ENCODE peak calls at places on chromosomes 7 and 10, in four cellular contexts. One of them, this sample, is unnamed.

GRCh38 chr7:55549457-55549856 is 22.8 kb downstream of the VOPP1 start:
- DNase-seq in AG09309: no peak
- DNase-seq in Panc1: no peak
- DNase-seq in Jurkat, Clone E6-1: no peak
- DNase-seq in this sample: no peak

GRCh38 chr7:87599336-87599735 is 1.3 kb downstream of the ABCB1 start:
- DNase-seq in Panc1: no peak
- DNase-seq in Jurkat, Clone E6-1: peak
- DNase-seq in AG09309: no peak
- DNase-seq in this sample: no peak

GRCh38 chr10:69403519-69403918 is 13.2 kb downstream of the TACR2 start:
- DNase-seq in AG09309: peak
- DNase-seq in Jurkat, Clone E6-1: no peak
- DNase-seq in Panc1: no peak
- DNase-seq in this sample: no peak

GRCh38 chr7:5343893-5344292 is 61.1 kb downstream of the SLC29A4 start:
- DNase-seq in AG09309: no peak
- DNase-seq in Jurkat, Clone E6-1: no peak
- DNase-seq in Panc1: no peak
- DNase-seq in this sample: no peak

GRCh38 chr10:14074062-14074884 is 256.5 kb downstream of the FRMD4A start:
- DNase-seq in Jurkat, Clone E6-1: no peak
- DNase-seq in AG09309: peak
- DNase-seq in Panc1: peak
- DNase-seq in this sample: no peak

GRCh38 chr7:143240323-143241168 is 18.7 kb downstream of the TAS2R40 start:
- DNase-seq in Panc1: no peak
- DNase-seq in Jurkat, Clone E6-1: peak
- DNase-seq in AG09309: peak
- DNase-seq in this sample: peak

GRCh38 chr7:116591202-116592040 is 66.6 kb downstream of the CAV1 start:
- DNase-seq in Jurkat, Clone E6-1: no peak
- DNase-seq in Panc1: peak
- DNase-seq in AG09309: no peak
- DNase-seq in this sample: no peak

GRCh38 chr7:143286522-143286890 is 1.6 kb upstream of the CASP2 start:
- DNase-seq in AG09309: no peak
- DNase-seq in Panc1: no peak
- DNase-seq in Jurkat, Clone E6-1: no peak
- DNase-seq in this sample: no peak

GRCh38 chr10:113454341-113455061 is 98.4 kb upstream of the HABP2 start:
- DNase-seq in Jurkat, Clone E6-1: peak
- DNase-seq in AG09309: no peak
- DNase-seq in Panc1: no peak
- DNase-seq in this sample: no peak

GRCh38 chr7:48259463-48260280 is 88.4 kb downstream of the ABCA13 start:
- DNase-seq in AG09309: no peak
- DNase-seq in Jurkat, Clone E6-1: no peak
- DNase-seq in Panc1: no peak
- DNase-seq in this sample: peak

GRCh38 chr7:102288285-102288930 is 1.7 kb downstream of the SH2B2 start:
- DNase-seq in Panc1: no peak
- DNase-seq in Jurkat, Clone E6-1: no peak
- DNase-seq in AG09309: no peak
- DNase-seq in this sample: no peak

GRCh38 chr10:124465777-124466488 is 4.3 kb downstream of the LHPP start:
- DNase-seq in Panc1: no peak
- DNase-seq in Jurkat, Clone E6-1: no peak
- DNase-seq in AG09309: no peak
- DNase-seq in this sample: no peak

GRCh38 chr10:87038786-87039185 is 18.7 kb downstream of the FAM25A start:
- DNase-seq in Jurkat, Clone E6-1: no peak
- DNase-seq in Panc1: no peak
- DNase-seq in AG09309: no peak
- DNase-seq in this sample: no peak

GRCh38 chr7:41275255-41275654 is 427.6 kb downstream of the INHBA start:
- DNase-seq in Panc1: no peak
- DNase-seq in AG09309: no peak
- DNase-seq in Jurkat, Clone E6-1: no peak
- DNase-seq in this sample: no peak

GRCh38 chr7:85094046-85094720 is 92.7 kb downstream of the SEMA3D start:
- DNase-seq in Jurkat, Clone E6-1: no peak
- DNase-seq in Panc1: no peak
- DNase-seq in AG09309: no peak
- DNase-seq in this sample: no peak

GRCh38 chr10:91843083-91843482 is 44.9 kb downstream of the TNKS2 start:
- DNase-seq in Panc1: no peak
- DNase-seq in Jurkat, Clone E6-1: no peak
- DNase-seq in AG09309: no peak
- DNase-seq in this sample: no peak

GRCh38 chr10:92419740-92420553 is 129.0 kb downstream of the MARCHF5 start:
- DNase-seq in Panc1: no peak
- DNase-seq in AG09309: no peak
- DNase-seq in Jurkat, Clone E6-1: no peak
- DNase-seq in this sample: no peak

GRCh38 chr10:120946497-120946896 is 95.3 kb downstream of the WDR11 start:
- DNase-seq in AG09309: no peak
- DNase-seq in Panc1: no peak
- DNase-seq in Jurkat, Clone E6-1: no peak
- DNase-seq in this sample: no peak

GRCh38 chr10:110052911-110053310 is 45.1 kb downstream of the ADD3 start:
- DNase-seq in Jurkat, Clone E6-1: no peak
- DNase-seq in Panc1: no peak
- DNase-seq in AG09309: no peak
- DNase-seq in this sample: no peak

GRCh38 chr10:75399461-75400162 is 2.0 kb downstream of the ZNF503 start:
- DNase-seq in AG09309: peak
- DNase-seq in Panc1: no peak
- DNase-seq in Jurkat, Clone E6-1: no peak
- DNase-seq in this sample: no peak

GRCh38 chr7:87398441-87398840 is 53.0 kb downstream of the CROT start:
- DNase-seq in Panc1: no peak
- DNase-seq in Jurkat, Clone E6-1: no peak
- DNase-seq in AG09309: no peak
- DNase-seq in this sample: no peak

GRCh38 chr10:125217986-125218675 is 57.8 kb upstream of the CTBP2 start:
- DNase-seq in Jurkat, Clone E6-1: no peak
- DNase-seq in Panc1: no peak
- DNase-seq in AG09309: peak
- DNase-seq in this sample: no peak

GRCh38 chr10:74855027-74855426 is 28.6 kb downstream of the KAT6B start:
- DNase-seq in Panc1: no peak
- DNase-seq in AG09309: no peak
- DNase-seq in Jurkat, Clone E6-1: no peak
- DNase-seq in this sample: no peak

GRCh38 chr10:76428541-76429330 is 997.3 kb downstream of the LRMDA start:
- DNase-seq in Jurkat, Clone E6-1: no peak
- DNase-seq in AG09309: peak
- DNase-seq in Panc1: no peak
- DNase-seq in this sample: no peak

GRCh38 chr7:90717286-90718060 is 121.4 kb downstream of the CDK14 start:
- DNase-seq in Panc1: no peak
- DNase-seq in AG09309: no peak
- DNase-seq in Jurkat, Clone E6-1: no peak
- DNase-seq in this sample: no peak

GRCh38 chr7:5234852-5235831 is 45.1 kb downstream of the WIPI2 start:
- DNase-seq in AG09309: peak
- DNase-seq in Jurkat, Clone E6-1: no peak
- DNase-seq in Panc1: no peak
- DNase-seq in this sample: no peak

DNA sequence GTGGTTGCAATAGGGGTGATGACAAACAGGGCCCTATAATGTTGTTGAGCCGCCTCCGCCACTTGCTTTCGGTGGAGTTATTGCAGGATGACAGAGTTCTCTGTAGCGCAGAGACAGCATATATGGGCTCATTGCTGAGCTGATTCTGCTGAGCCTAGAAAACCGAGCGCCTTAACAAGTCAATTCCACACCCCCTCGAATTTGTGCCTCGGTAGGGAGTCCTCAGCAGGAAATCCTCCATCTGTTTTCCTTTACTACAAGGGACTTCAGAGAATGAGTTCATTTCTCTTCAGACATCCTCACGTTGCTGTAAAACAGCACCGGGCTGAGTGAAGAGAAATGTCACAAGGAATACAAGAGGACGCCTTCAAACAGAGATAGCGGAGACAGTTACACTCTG is 90.7 kb upstream of the KIAA1217 start:
- DNase-seq in Panc1: no peak
- DNase-seq in AG09309: no peak
- DNase-seq in Jurkat, Clone E6-1: no peak
- DNase-seq in this sample: peak
- H3K4me3 ChIP-seq in Panc1: no peak
- H3K4me3 ChIP-seq in AG09309: no peak
- H3K4me3 ChIP-seq in Jurkat, Clone E6-1: no peak
- H3K4me3 ChIP-seq in this sample: peak

DNA sequence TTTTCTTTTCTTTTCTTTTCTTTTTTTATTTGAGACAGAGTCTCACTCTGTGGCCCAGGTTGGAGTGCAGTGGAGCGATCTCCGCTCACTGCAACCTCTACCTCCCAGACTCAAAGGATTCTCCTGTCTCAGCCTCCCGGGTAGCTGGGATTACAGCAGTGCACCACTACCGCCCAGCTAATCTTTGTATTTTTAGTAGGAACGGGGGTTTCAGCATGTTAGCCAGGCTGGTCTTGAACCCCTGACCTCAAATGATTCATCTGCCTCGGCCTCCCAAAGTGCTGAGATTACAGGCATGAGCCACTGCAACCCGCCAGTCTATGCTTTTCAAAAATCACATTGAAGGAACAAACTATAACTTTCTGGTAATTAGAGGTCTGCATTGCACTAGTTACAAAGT is 2.4 kb downstream of the USP6NL start:
- DNase-seq in AG09309: no peak
- DNase-seq in Jurkat, Clone E6-1: no peak
- DNase-seq in Panc1: no peak
- DNase-seq in this sample: no peak
- H3K4me3 ChIP-seq in AG09309: no peak
- H3K4me3 ChIP-seq in Jurkat, Clone E6-1: no peak
- H3K4me3 ChIP-seq in Panc1: no peak
- H3K4me3 ChIP-seq in this sample: no peak

GRCh38 chr7:154913645-154914579 is 89.0 kb downstream of the PAXIP1 start:
- DNase-seq in Panc1: peak
- DNase-seq in Jurkat, Clone E6-1: peak
- DNase-seq in AG09309: no peak
- DNase-seq in this sample: no peak
- H3K4me3 ChIP-seq in Panc1: no peak
- H3K4me3 ChIP-seq in Jurkat, Clone E6-1: no peak
- H3K4me3 ChIP-seq in AG09309: no peak
- H3K4me3 ChIP-seq in this sample: peak

GRCh38 chr7:2243483-2243840 is 1.4 kb downstream of the NUDT1 start:
- DNase-seq in Panc1: no peak
- DNase-seq in Jurkat, Clone E6-1: no peak
- DNase-seq in AG09309: no peak
- DNase-seq in this sample: no peak
- H3K4me3 ChIP-seq in Panc1: no peak
- H3K4me3 ChIP-seq in Jurkat, Clone E6-1: no peak
- H3K4me3 ChIP-seq in AG09309: no peak
- H3K4me3 ChIP-seq in this sample: no peak

GRCh38 chr7:123346771-123347170 is 147.0 kb upstream of the SLC13A1 start:
- DNase-seq in AG09309: no peak
- DNase-seq in Panc1: no peak
- DNase-seq in Jurkat, Clone E6-1: no peak
- DNase-seq in this sample: no peak
- H3K4me3 ChIP-seq in AG09309: no peak
- H3K4me3 ChIP-seq in Panc1: no peak
- H3K4me3 ChIP-seq in Jurkat, Clone E6-1: no peak
- H3K4me3 ChIP-seq in this sample: no peak

GRCh38 chr10:32963102-32963501 is 5.1 kb upstream of the ITGB1 start:
- DNase-seq in Panc1: no peak
- DNase-seq in Jurkat, Clone E6-1: no peak
- DNase-seq in AG09309: no peak
- DNase-seq in this sample: no peak

GRCh38 chr10:32962541-32962940 is 4.5 kb upstream of the ITGB1 start:
- DNase-seq in AG09309: no peak
- DNase-seq in Panc1: no peak
- DNase-seq in Jurkat, Clone E6-1: no peak
- DNase-seq in this sample: no peak

GRCh38 chr10:32960022-32960421 is 2.0 kb upstream of the ITGB1 start:
- DNase-seq in AG09309: no peak
- DNase-seq in Jurkat, Clone E6-1: peak
- DNase-seq in Panc1: no peak
- DNase-seq in this sample: no peak

GRCh38 chr10:32961343-32961891 is 3.4 kb upstream of the ITGB1 start:
- DNase-seq in Jurkat, Clone E6-1: no peak
- DNase-seq in Panc1: no peak
- DNase-seq in AG09309: no peak
- DNase-seq in this sample: no peak

DNA sequence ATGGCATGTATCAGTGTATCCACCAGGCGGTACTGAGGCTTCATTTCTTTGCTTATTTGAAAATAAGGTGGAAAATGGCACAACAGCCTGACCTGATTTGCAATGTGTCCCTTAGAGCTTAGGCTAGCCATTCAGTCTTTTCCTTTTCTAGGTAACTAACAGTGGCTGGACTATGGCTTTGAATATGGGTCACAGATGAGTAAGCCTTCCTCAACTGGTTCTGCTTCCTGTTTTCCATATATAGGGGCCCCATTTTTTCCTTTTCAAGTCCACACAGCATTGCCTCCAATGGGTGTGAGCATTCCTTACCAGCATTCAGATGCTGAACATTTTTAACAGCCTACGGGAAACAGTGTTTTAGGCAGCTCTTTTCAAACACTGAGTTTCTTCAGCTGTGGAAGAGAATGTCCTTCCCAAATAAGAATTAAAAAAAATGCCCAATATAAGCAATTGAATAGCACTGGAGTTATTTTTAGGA is 3.9 kb upstream of the ITGB1 start:
- DNase-seq in AG09309: peak
- DNase-seq in Panc1: no peak
- DNase-seq in Jurkat, Clone E6-1: no peak
- DNase-seq in this sample: no peak
- H3K4me3 ChIP-seq in AG09309: no peak
- H3K4me3 ChIP-seq in Panc1: peak
- H3K4me3 ChIP-seq in Jurkat, Clone E6-1: no peak
- H3K4me3 ChIP-seq in this sample: peak

DNA sequence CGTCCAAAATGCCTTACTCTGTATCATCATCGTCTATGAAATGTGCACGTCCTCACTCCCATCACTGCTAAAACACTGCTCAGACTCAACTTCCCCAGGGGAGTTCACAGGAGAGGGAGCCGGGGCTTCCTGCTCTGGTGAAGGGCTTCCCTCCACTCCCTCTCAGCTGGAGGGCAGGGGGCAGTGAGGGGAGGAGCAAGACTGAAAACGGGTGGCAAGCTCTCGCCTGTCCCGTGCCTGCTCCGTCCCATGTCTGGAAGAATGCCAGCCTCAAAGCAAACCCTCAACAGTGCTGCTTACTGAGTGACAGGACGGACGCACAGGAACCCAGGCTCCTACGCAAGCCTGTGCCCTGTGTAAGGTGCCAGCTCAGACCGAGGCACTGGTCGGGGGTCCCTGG is 25.1 kb downstream of the PRKAG2 start:
- DNase-seq in Jurkat, Clone E6-1: no peak
- DNase-seq in AG09309: no peak
- DNase-seq in Panc1: no peak
- DNase-seq in this sample: no peak
- H3K4me3 ChIP-seq in Jurkat, Clone E6-1: no peak
- H3K4me3 ChIP-seq in AG09309: no peak
- H3K4me3 ChIP-seq in Panc1: no peak
- H3K4me3 ChIP-seq in this sample: no peak

GRCh38 chr7:149495785-149496641 is 1.6 kb downstream of the ZNF746 start:
- DNase-seq in Panc1: no peak
- DNase-seq in Jurkat, Clone E6-1: no peak
- DNase-seq in AG09309: peak
- DNase-seq in this sample: no peak
- H3K4me3 ChIP-seq in Panc1: peak
- H3K4me3 ChIP-seq in Jurkat, Clone E6-1: peak
- H3K4me3 ChIP-seq in AG09309: peak
- H3K4me3 ChIP-seq in this sample: peak